ENCODE peak calls at places on chromosomes 7 and 10, in six cellular contexts. D is psoas muscle; B is IMR-90; K is GM23248; R is CD4-positive, CD25-positive, alpha-beta regulatory T cell; V is Peyer's patch. I is an unnamed sample.
A peak's percentile ranks its signal among the peaks of the same experiment; 100 is the strongest.

GRCh38 chr7:37408241-37408884 is 40.3 kb downstream of the ELMO1 start:
- DNase-seq in V (no peak), R (no peak), D (no peak), B (no peak), K (no peak), I (no peak)

GRCh38 chr7:137768371-137768770 is 78.4 kb downstream of the DGKI start:
- DNase-seq in K (peak; percentile 46), V (no peak), R (no peak), D (no peak), B (no peak), I (no peak)

GRCh38 chr10:30068482-30069223 is 9.3 kb upstream of the JCAD start:
- DNase-seq in K (peak; percentile 6), V (no peak), R (no peak), D (no peak), B (no peak), I (no peak)

GRCh38 chr10:86706401-86706841 is 38.1 kb downstream of the LDB3 start:
- DNase-seq in D (peak; percentile 76), K (no peak), R (no peak), V (peak; percentile 42), B (no peak), I (peak; percentile 48)

GRCh38 chr7:964401-965231 is 10.1 kb upstream of the ADAP1 start:
- DNase-seq in K (peak; percentile 81), D (peak; percentile 67), R (no peak), B (peak; percentile 25), V (peak; percentile 49), I (peak; percentile 35)

GRCh38 chr10:30629653-30630052 is at the start of gene LYZL2:
- DNase-seq in B (no peak), K (no peak), D (no peak), R (no peak), V (no peak), I (no peak)

GRCh38 chr7:134441264-134441663 is 17.6 kb downstream of the AKR1B1 start:
- DNase-seq in B (no peak), K (no peak), V (no peak), D (no peak), R (no peak), I (no peak)

GRCh38 chr7:19119901-19120486 is 2.6 kb upstream of the TWIST1 start:
- DNase-seq in D (no peak), K (peak; percentile 65), V (no peak), B (no peak), R (no peak), I (no peak)

GRCh38 chr7:139482122-139482521 is 1.4 kb downstream of the KLRG2 start:
- DNase-seq in D (no peak), V (no peak), R (no peak), K (no peak), B (no peak), I (no peak)

GRCh38 chr10:36114141-36114540 is 472.0 kb upstream of the FZD8 start:
- DNase-seq in R (no peak), V (no peak), B (no peak), K (no peak), D (no peak), I (no peak)

DNA sequence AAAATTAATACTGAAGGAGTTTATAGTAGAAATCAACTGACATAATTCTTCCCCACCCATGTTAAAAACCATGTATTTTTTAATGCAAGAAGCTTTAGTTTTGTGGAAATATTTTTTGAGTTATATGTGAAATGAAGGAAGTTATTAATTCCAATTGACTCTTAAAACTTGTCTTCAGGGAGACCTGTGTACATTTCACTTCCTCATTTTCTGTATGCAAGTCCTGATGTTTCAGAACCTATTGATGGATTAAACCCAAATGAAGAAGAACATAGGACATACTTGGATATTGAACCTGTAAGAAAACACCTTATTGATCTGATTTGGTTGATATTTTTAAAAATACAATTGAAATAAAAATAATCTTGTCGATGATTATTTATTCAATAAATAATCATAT is 33.3 kb downstream of the CD36 start:
- DNase-seq in V (no peak), D (no peak), K (no peak), R (no peak), B (no peak), I (no peak)
- H3K4me1 ChIP-seq in V (no peaks in the 10 kb centered on the region), D (no peaks in the 10 kb centered on the region), K (no peaks in the 10 kb centered on the region), R (no peaks in the 10 kb centered on the region), B (no peaks in the 10 kb centered on the region), I (no peaks in the 10 kb centered on the region)

GRCh38 chr10:359093-359492 is 223.8 kb downstream of the ZMYND11 start:
- DNase-seq in K (no peak), B (no peak), D (no peak), R (no peak), V (no peak), I (no peak)

GRCh38 chr10:359762-360161 is 224.5 kb downstream of the ZMYND11 start:
- DNase-seq in R (no peak), K (no peak), B (no peak), D (no peak), V (no peak), I (no peak)

GRCh38 chr10:354901-355617 is 219.8 kb downstream of the ZMYND11 start:
- DNase-seq in D (no peak), K (no peak), V (no peak), R (no peak), B (no peak), I (no peak)

GRCh38 chr10:357201-357950 is 222.1 kb downstream of the ZMYND11 start:
- DNase-seq in R (no peak), D (no peak), B (no peak), K (no peak), V (no peak), I (no peak)

DNA sequence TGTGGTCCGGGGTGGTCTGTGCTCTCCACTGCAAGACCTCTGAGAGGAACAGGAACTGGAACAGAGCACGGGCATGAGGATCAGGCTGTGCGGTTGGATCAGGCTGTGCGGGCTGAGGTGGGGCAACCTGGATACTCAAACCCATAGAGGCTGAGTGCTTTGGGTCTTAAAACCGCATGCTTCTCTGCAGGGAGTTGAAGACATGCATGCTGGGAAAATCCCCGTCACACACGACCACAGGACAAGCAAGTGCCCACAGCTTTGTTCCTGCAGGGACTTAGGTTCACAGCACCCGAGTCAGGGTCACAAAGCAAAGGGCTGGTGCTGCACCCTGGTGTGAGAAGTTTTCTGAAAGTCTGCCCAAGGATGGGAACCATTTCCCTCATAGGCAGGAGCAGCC is 221.2 kb downstream of the ZMYND11 start:
- DNase-seq in B (no peak), V (no peak), K (no peak), D (no peak), R (no peak), I (no peak)
- H3K4me3 ChIP-seq in B (no peak overlapping the region), V (no peak overlapping the region), K (no peak overlapping the region), D (no peak overlapping the region), R (no peak overlapping the region), I (no peak overlapping the region)

DNA sequence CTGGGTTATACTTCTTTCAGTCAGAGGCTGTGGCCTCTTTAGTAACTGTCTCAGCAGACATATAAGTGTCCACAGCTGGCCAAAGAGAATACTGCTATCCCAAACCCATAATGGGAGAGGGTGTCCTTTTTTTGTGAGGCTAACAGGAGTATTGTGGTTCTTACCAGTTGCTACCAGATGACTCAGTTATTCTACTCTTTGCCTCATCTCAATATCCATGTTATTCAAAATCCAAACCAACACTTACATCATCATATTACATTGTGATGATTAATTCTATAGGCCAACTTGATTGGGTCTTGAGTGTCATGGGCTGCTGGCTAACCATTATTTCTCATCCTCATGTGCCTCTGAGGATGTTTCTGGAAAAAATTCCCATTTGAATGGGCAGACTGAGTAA is 120.9 kb downstream of the TMEM168 start:
- DNase-seq in V (no peak), B (no peak), K (peak; percentile 8), D (no peak), R (no peak), I (no peak)
- H3K4me1 ChIP-seq in V (no peaks in the 10 kb centered on the region), B (no peaks in the 10 kb centered on the region), K (no peaks in the 10 kb centered on the region), D (no peaks in the 10 kb centered on the region), R (no peaks in the 10 kb centered on the region), I (no peaks in the 10 kb centered on the region)

GRCh38 chr10:33327750-33328149 is 6.7 kb downstream of the NRP1 start:
- DNase-seq in R (no peak), V (no peak), D (no peak), K (peak; percentile 56), B (peak; percentile 47), I (no peak)
- H3K4me3 ChIP-seq in R (no peak overlapping the region), V (no peak overlapping the region), D (peak overlapping the region; percentile 84), K (peak overlapping the region; percentile 21), B (no peak overlapping the region), I (no peak overlapping the region)

I was measured in mucosa of descending colon.